ENCODE peak calls at places on chromosomes 5 and 9, in six cellular contexts. G, S, D, O, Q and Y are unnamed samples.

GRCh38 chr9:109455391-109455790 is 42.7 kb downstream of the PTPN3 start:
- DNase-seq in G (no peak), S (no peak), D (no peak), O (no peak), Q (no peak), Y (no peak)

GRCh38 chr9:137294091-137294683 is 7.9 kb downstream of the NRARP start:
- DNase-seq in G (no peak), S (peak; percentile 64), D (peak; percentile 74), O (peak; percentile 17), Q (no peak), Y (no peak)

GRCh38 chr9:6910032-6910431 is 152.3 kb downstream of the KDM4C start:
- DNase-seq in G (no peak), S (peak; percentile 51), D (no peak), O (no peak), Q (no peak), Y (no peak)

GRCh38 chr5:72786676-72787075 is 29.8 kb upstream of the TNPO1 start:
- DNase-seq in G (no peak), S (no peak), D (no peak), O (no peak), Q (no peak), Y (no peak)

GRCh38 chr9:105089874-105090273 is 154.6 kb upstream of the SLC44A1 start:
- DNase-seq in G (no peak), S (no peak), D (no peak), O (no peak), Q (no peak), Y (no peak)

GRCh38 chr5:372911-373709 is 51.6 kb downstream of the AHRR start:
- DNase-seq in G (no peak), S (no peak), D (no peak), O (no peak), Q (no peak), Y (no peak)

GRCh38 chr5:89556215-89557009 is 673.4 kb upstream of the MEF2C start:
- DNase-seq in G (no peak), S (peak; percentile 98), D (peak; percentile 69), O (no peak), Q (no peak), Y (no peak)

GRCh38 chr9:110700953-110701352 is 32.4 kb downstream of the MUSK start:
- DNase-seq in G (no peak), S (peak; percentile 48), D (no peak), O (no peak), Q (no peak), Y (no peak)

GRCh38 chr5:142290574-142291299 is 34.1 kb downstream of the SPRY4 start:
- DNase-seq in G (no peak), S (peak; percentile 69), D (no peak), O (peak; percentile 44), Q (no peak), Y (peak; percentile 15)

GRCh38 chr9:127968717-127969383 is 11.9 kb downstream of the EEIG1 start:
- DNase-seq in G (peak; percentile 66), S (peak; percentile 97), D (peak; percentile 67), O (peak; percentile 80), Q (no peak), Y (no peak)

GRCh38 chr9:72305102-72305546 is 59.9 kb downstream of the ZFAND5 start:
- DNase-seq in G (peak; percentile 57), S (peak; percentile 92), D (peak; percentile 95), O (peak; percentile 78), Q (peak; percentile 26), Y (no peak)

GRCh38 chr9:21395778-21396717 is 10.8 kb upstream of the IFNA2 start:
- DNase-seq in G (no peak), S (peak; percentile 59), D (peak; percentile 21), O (peak; percentile 57), Q (peak; percentile 84), Y (peak; percentile 71)

GRCh38 chr5:102536323-102536928 is 37.6 kb upstream of the SLCO6A1 start:
- DNase-seq in G (no peak), S (peak; percentile 67), D (peak; percentile 7), O (no peak), Q (no peak), Y (no peak)

GRCh38 chr5:125006011-125006685 is 259.7 kb upstream of the ZNF608 start:
- DNase-seq in G (no peak), S (no peak), D (no peak), O (no peak), Q (peak; percentile 69), Y (no peak)

GRCh38 chr5:144048254-144048856 is 122.1 kb downstream of the YIPF5 start:
- DNase-seq in G (no peak), S (peak; percentile 51), D (no peak), O (no peak), Q (no peak), Y (no peak)

GRCh38 chr9:122322553-122322952 is 48.3 kb upstream of the PTGS1 start:
- DNase-seq in G (no peak), S (no peak), D (no peak), O (no peak), Q (no peak), Y (no peak)
- H3K4me1 ChIP-seq in G (peaks cover 16% of the 10 kb centered on the region), S (peaks cover 15% of the 10 kb centered on the region), D (no peaks in the 10 kb centered on the region), O (peaks cover 5% of the 10 kb centered on the region), Q (no peaks in the 10 kb centered on the region), Y (no peaks in the 10 kb centered on the region)

GRCh38 chr9:96751815-96752214 is 26.1 kb downstream of the ZNF510 start:
- DNase-seq in G (no peak), S (no peak), D (no peak), O (no peak), Q (no peak), Y (no peak)
- H3K9me3 ChIP-seq in G (peaks cover 63% of the 10 kb centered on the region), S (peaks cover 3% of the 10 kb centered on the region), D (peaks cover 27% of the 10 kb centered on the region), O (peaks cover 79% of the 10 kb centered on the region), Q (peaks cover 24% of the 10 kb centered on the region), Y (peaks cover 51% of the 10 kb centered on the region)

GRCh38 chr9:69078069-69078468 is 42.5 kb downstream of the FXN start:
- DNase-seq in G (no peak), S (no peak), D (no peak), O (no peak), Q (no peak), Y (no peak)

GRCh38 chr9:69081261-69081660 is 45.7 kb downstream of the FXN start:
- DNase-seq in G (no peak), S (no peak), D (no peak), O (no peak), Q (no peak), Y (no peak)

GRCh38 chr9:69076550-69076949 is 41.0 kb downstream of the FXN start:
- DNase-seq in G (no peak), S (no peak), D (no peak), O (no peak), Q (no peak), Y (no peak)

GRCh38 chr9:69079186-69079585 is 43.6 kb downstream of the FXN start:
- DNase-seq in G (no peak), S (no peak), D (no peak), O (no peak), Q (no peak), Y (no peak)

GRCh38 chr9:69078581-69078980 is 43.0 kb downstream of the FXN start:
- DNase-seq in G (peak; percentile 19), S (no peak), D (no peak), O (no peak), Q (no peak), Y (no peak)
- H3K27ac ChIP-seq in G (no peak overlapping the region), S (no peak overlapping the region), D (no peak overlapping the region), O (peak overlapping the region; percentile 78), Q (no peak overlapping the region), Y (no peak overlapping the region)

DNA sequence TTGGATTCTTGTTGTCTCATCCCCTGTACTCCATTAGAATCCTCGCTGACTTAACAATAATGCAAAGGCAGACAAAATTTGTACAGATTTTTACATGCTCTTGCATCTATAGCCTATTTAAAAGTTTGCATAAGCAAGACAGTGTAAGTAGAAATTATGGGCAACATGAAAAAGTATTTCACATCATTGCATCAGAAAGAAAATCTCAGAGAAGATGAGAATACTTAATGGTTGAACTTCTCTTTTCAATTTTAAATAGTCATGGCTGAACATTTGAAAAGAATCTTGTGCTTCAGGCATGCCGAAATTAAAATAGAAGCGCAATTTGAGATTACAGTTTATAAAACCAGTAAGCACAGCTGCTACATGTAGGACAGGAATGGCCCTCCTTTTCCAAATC is 226.4 kb downstream of the EFNA5 start:
- DNase-seq in G (no peak), S (no peak), D (no peak), O (no peak), Q (no peak), Y (no peak)
- H3K4me1 ChIP-seq in G (no peaks in the 10 kb centered on the region), S (no peaks in the 10 kb centered on the region), D (no peaks in the 10 kb centered on the region), O (no peaks in the 10 kb centered on the region), Q (no peaks in the 10 kb centered on the region), Y (no peaks in the 10 kb centered on the region)

GRCh38 chr5:150901446-150901845 is 3.3 kb downstream of the ZNF300 start:
- DNase-seq in G (no peak), S (no peak), D (no peak), O (no peak), Q (no peak), Y (no peak)

GRCh38 chr5:150895431-150896428 is 9.1 kb downstream of the ZNF300 start:
- DNase-seq in G (no peak), S (peak; percentile 2), D (no peak), O (no peak), Q (no peak), Y (no peak)
- H3K9me3 ChIP-seq in G (peaks cover 77% of the 10 kb centered on the region), S (peaks cover 4% of the 10 kb centered on the region), D (peaks cover 32% of the 10 kb centered on the region), O (peaks cover 97% of the 10 kb centered on the region), Q (peaks cover 35% of the 10 kb centered on the region), Y (peaks cover 52% of the 10 kb centered on the region)

GRCh38 chr9:126502417-126503332 is 111.1 kb upstream of the LMX1B start:
- DNase-seq in G (no peak), S (no peak), D (no peak), O (no peak), Q (no peak), Y (no peak)
- H3K27ac ChIP-seq in G (no peak overlapping the region), S (no peak overlapping the region), D (no peak overlapping the region), O (no peak overlapping the region), Q (no peak overlapping the region), Y (no peak overlapping the region)

GRCh38 chr5:9226026-9226536 is 319.8 kb downstream of the SEMA5A start:
- DNase-seq in G (no peak), S (no peak), D (no peak), O (no peak), Q (no peak), Y (no peak)

GRCh38 chr5:9218358-9218757 is 327.5 kb downstream of the SEMA5A start:
- DNase-seq in G (no peak), S (no peak), D (no peak), O (no peak), Q (no peak), Y (no peak)

GRCh38 chr5:9222054-9222738 is 323.7 kb downstream of the SEMA5A start:
- DNase-seq in G (no peak), S (no peak), D (no peak), O (no peak), Q (no peak), Y (no peak)
- H3K4me1 ChIP-seq in G (no peaks in the 10 kb centered on the region), S (no peaks in the 10 kb centered on the region), D (no peaks in the 10 kb centered on the region), O (no peaks in the 10 kb centered on the region), Q (peaks cover 15% of the 10 kb centered on the region), Y (no peaks in the 10 kb centered on the region)

GRCh38 chr5:158465379-158465972 is 606.5 kb upstream of the CLINT1 start:
- DNase-seq in G (no peak), S (no peak), D (no peak), O (no peak), Q (no peak), Y (no peak)

GRCh38 chr5:158471179-158471924 is 612.4 kb upstream of the CLINT1 start:
- DNase-seq in G (no peak), S (no peak), D (no peak), O (no peak), Q (no peak), Y (no peak)

GRCh38 chr5:158468444-158468843 is 609.5 kb upstream of the CLINT1 start:
- DNase-seq in G (no peak), S (no peak), D (no peak), O (no peak), Q (no peak), Y (no peak)

GRCh38 chr5:158466196-158466595 is 607.3 kb upstream of the CLINT1 start:
- DNase-seq in G (no peak), S (no peak), D (no peak), O (no peak), Q (no peak), Y (no peak)

GRCh38 chr5:158470764-158471163 is 611.8 kb upstream of the CLINT1 start:
- DNase-seq in G (no peak), S (no peak), D (no peak), O (no peak), Q (no peak), Y (no peak)
- H3K9me3 ChIP-seq in G (no peaks in the 10 kb centered on the region), S (no peaks in the 10 kb centered on the region), D (no peaks in the 10 kb centered on the region), O (no peaks in the 10 kb centered on the region), Q (no peaks in the 10 kb centered on the region), Y (no peaks in the 10 kb centered on the region)